ENCODE peak calls at places on chromosomes 6 and 20, in five cellular contexts. One of them, this sample, is unnamed.

GRCh38 chr20:50110141-50111047 is 2.6 kb downstream of the UBE2V1 start:
- DNase-seq in stomach: peak; percentile 33
- DNase-seq in Panc1: no peak
- DNase-seq in ovary: no peak
- DNase-seq in K562: no peak
- DNase-seq in this sample: no peak

GRCh38 chr6:80457044-80457933 is 350.8 kb downstream of the BCKDHB start:
- DNase-seq in stomach: peak; percentile 60
- DNase-seq in Panc1: no peak
- DNase-seq in ovary: peak; percentile 73
- DNase-seq in K562: no peak
- DNase-seq in this sample: no peak

GRCh38 chr20:55116598-55116997 is 641.2 kb downstream of the DOK5 start:
- DNase-seq in stomach: no peak
- DNase-seq in Panc1: no peak
- DNase-seq in ovary: no peak
- DNase-seq in K562: no peak
- DNase-seq in this sample: no peak

GRCh38 chr6:35044771-35045275 is 96.3 kb downstream of the TCP11 start:
- DNase-seq in stomach: no peak
- DNase-seq in Panc1: no peak
- DNase-seq in ovary: no peak
- DNase-seq in K562: no peak
- DNase-seq in this sample: no peak

GRCh38 chr20:12019677-12020076 is 102.0 kb downstream of the BTBD3 start:
- DNase-seq in stomach: no peak
- DNase-seq in Panc1: no peak
- DNase-seq in ovary: no peak
- DNase-seq in K562: no peak
- DNase-seq in this sample: no peak

GRCh38 chr6:43477235-43478007 is at the start of gene TJAP1:
- DNase-seq in stomach: peak; percentile 95
- DNase-seq in Panc1: no peak
- DNase-seq in ovary: peak; percentile 96
- DNase-seq in K562: peak; percentile 95
- DNase-seq in this sample: peak; percentile 99

GRCh38 chr20:64161595-64162238 is 2.5 kb upstream of the MYT1 start:
- DNase-seq in stomach: no peak
- DNase-seq in Panc1: no peak
- DNase-seq in ovary: no peak
- DNase-seq in K562: peak; percentile 79
- DNase-seq in this sample: peak; percentile 42

GRCh38 chr6:106974337-106974998 is at the start of gene CD24:
- DNase-seq in stomach: peak; percentile 86
- DNase-seq in Panc1: no peak
- DNase-seq in ovary: no peak
- DNase-seq in K562: no peak
- DNase-seq in this sample: peak; percentile 57

GRCh38 chr6:104686550-104687155 is 173.1 kb downstream of the HACE1 start:
- DNase-seq in stomach: no peak
- DNase-seq in Panc1: no peak
- DNase-seq in ovary: no peak
- DNase-seq in K562: no peak
- DNase-seq in this sample: no peak

GRCh38 chr6:41970436-41970846 is 28.8 kb upstream of the CCND3 start:
- DNase-seq in stomach: no peak
- DNase-seq in Panc1: no peak
- DNase-seq in ovary: no peak
- DNase-seq in K562: no peak
- DNase-seq in this sample: no peak

GRCh38 chr6:27791182-27791939 is 120.8 kb downstream of the OR2B2 start:
- DNase-seq in stomach: peak; percentile 43
- DNase-seq in Panc1: peak; percentile 88
- DNase-seq in ovary: peak; percentile 83
- DNase-seq in K562: peak; percentile 73
- DNase-seq in this sample: peak; percentile 84

GRCh38 chr6:33208089-33208967 is at the start of gene RING1:
- DNase-seq in stomach: peak; percentile 89
- DNase-seq in Panc1: no peak
- DNase-seq in ovary: peak; percentile 93
- DNase-seq in K562: peak; percentile 97
- DNase-seq in this sample: peak; percentile 90

GRCh38 chr20:50798650-50799049 is 3.8 kb downstream of the BCAS4 start:
- DNase-seq in stomach: no peak
- DNase-seq in Panc1: no peak
- DNase-seq in ovary: no peak
- DNase-seq in K562: no peak
- DNase-seq in this sample: no peak

GRCh38 chr6:154370545-154370944 is 13.9 kb upstream of the IPCEF1 start:
- DNase-seq in stomach: no peak
- DNase-seq in Panc1: no peak
- DNase-seq in ovary: no peak
- DNase-seq in K562: peak; percentile 26
- DNase-seq in this sample: peak; percentile 46

GRCh38 chr6:25007269-25007699 is 71.5 kb upstream of the RIPOR2 start:
- DNase-seq in stomach: no peak
- DNase-seq in Panc1: no peak
- DNase-seq in ovary: no peak
- DNase-seq in K562: no peak
- DNase-seq in this sample: no peak

GRCh38 chr6:7886132-7886531 is 24.5 kb downstream of the TXNDC5 start:
- DNase-seq in stomach: no peak
- DNase-seq in Panc1: no peak
- DNase-seq in ovary: no peak
- DNase-seq in K562: no peak
- DNase-seq in this sample: no peak

GRCh38 chr20:8664778-8665177 is 404.1 kb upstream of the PLCB4 start:
- DNase-seq in stomach: no peak
- DNase-seq in Panc1: no peak
- DNase-seq in ovary: no peak
- DNase-seq in K562: no peak
- DNase-seq in this sample: no peak

GRCh38 chr6:106558364-106558763 is 70.9 kb downstream of the RTN4IP1 start:
- DNase-seq in stomach: no peak
- DNase-seq in Panc1: no peak
- DNase-seq in ovary: no peak
- DNase-seq in K562: no peak
- DNase-seq in this sample: no peak

GRCh38 chr20:33812673-33813462 is 1.7 kb downstream of the CHMP4B start:
- DNase-seq in stomach: no peak
- DNase-seq in Panc1: no peak
- DNase-seq in ovary: no peak
- DNase-seq in K562: peak; percentile 48
- DNase-seq in this sample: no peak

GRCh38 chr20:12575352-12576095 is 433.2 kb upstream of the SPTLC3 start:
- DNase-seq in stomach: peak; percentile 57
- DNase-seq in Panc1: no peak
- DNase-seq in ovary: peak; percentile 72
- DNase-seq in K562: no peak
- DNase-seq in this sample: peak; percentile 63

GRCh38 chr6:21987501-21987957 is 309.3 kb downstream of the PRL start:
- DNase-seq in stomach: peak; percentile 44
- DNase-seq in Panc1: no peak
- DNase-seq in ovary: peak; percentile 84
- DNase-seq in K562: peak; percentile 77
- DNase-seq in this sample: peak; percentile 86

GRCh38 chr6:135006386-135006914 is 48.2 kb downstream of the HBS1L start:
- DNase-seq in stomach: no peak
- DNase-seq in Panc1: no peak
- DNase-seq in ovary: no peak
- DNase-seq in K562: peak; percentile 67
- DNase-seq in this sample: no peak

GRCh38 chr20:13995841-13996240 is 525 bp downstream of the MACROD2 start:
- DNase-seq in stomach: peak; percentile 70
- DNase-seq in Panc1: no peak
- DNase-seq in ovary: peak; percentile 37
- DNase-seq in K562: no peak
- DNase-seq in this sample: peak; percentile 67

GRCh38 chr20:40073535-40074111 is 615.4 kb downstream of the MAFB start:
- DNase-seq in stomach: no peak
- DNase-seq in Panc1: no peak
- DNase-seq in ovary: no peak
- DNase-seq in K562: no peak
- DNase-seq in this sample: no peak

DNA sequence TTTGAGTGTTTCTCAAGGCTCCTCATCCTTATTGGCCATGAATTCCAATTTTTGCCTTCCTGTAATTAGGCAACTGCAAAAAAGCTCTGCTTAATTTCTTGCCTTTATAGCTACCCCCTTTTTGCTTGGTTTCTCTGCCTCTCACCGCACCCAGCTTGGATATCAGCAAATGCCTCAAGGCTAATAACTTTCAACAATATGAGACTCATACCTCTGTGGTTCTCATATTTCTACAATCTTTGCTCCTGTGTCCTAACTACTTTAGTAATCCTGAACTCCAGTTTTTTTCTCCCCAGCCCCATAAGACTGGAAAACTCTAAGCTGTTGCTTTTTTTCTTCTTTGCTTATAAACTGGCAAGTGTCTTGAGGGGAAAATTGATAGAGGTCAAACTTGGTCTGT is 88.8 kb downstream of the EYA2 start:
- DNase-seq in stomach: no peak
- DNase-seq in Panc1: no peak
- DNase-seq in ovary: no peak
- DNase-seq in K562: no peak
- DNase-seq in this sample: no peak
- H3K27ac ChIP-seq in stomach: no peak overlapping the region
- H3K27ac ChIP-seq in Panc1: no peak overlapping the region
- H3K27ac ChIP-seq in ovary: no peak overlapping the region
- H3K27ac ChIP-seq in K562: no peak overlapping the region
- H3K27ac ChIP-seq in this sample: no peak overlapping the region

GRCh38 chr20:46172961-46173536 is 54.9 kb downstream of the CD40 start:
- DNase-seq in stomach: no peak
- DNase-seq in Panc1: no peak
- DNase-seq in ovary: no peak
- DNase-seq in K562: no peak
- DNase-seq in this sample: no peak

GRCh38 chr20:46173652-46174468 is 55.7 kb downstream of the CD40 start:
- DNase-seq in stomach: no peak
- DNase-seq in Panc1: no peak
- DNase-seq in ovary: no peak
- DNase-seq in K562: no peak
- DNase-seq in this sample: no peak

GRCh38 chr20:46172455-46172854 is 54.3 kb downstream of the CD40 start:
- DNase-seq in stomach: no peak
- DNase-seq in Panc1: no peak
- DNase-seq in ovary: no peak
- DNase-seq in K562: no peak
- DNase-seq in this sample: no peak

GRCh38 chr20:46171476-46171875 is 53.4 kb downstream of the CD40 start:
- DNase-seq in stomach: no peak
- DNase-seq in Panc1: no peak
- DNase-seq in ovary: no peak
- DNase-seq in K562: no peak
- DNase-seq in this sample: no peak

DNA sequence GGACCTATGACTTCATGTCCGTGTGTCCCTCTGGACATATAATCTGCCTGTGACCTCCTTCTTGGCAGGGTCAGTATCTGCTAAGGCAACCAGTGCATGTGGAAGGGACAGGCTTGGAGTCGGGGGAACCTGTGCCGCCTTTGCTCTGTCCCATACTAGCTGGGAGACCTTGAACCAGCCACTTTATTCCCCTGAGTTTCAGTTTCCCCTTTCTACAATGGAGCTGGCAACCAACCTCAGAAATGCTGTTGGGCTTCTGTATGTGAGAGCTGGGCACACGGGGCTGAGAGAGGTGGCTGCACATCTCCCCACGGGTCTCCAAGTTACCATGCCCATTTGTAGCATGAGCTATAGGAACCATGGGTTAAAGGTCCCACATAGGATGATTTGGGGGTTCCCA is 53.8 kb downstream of the CD40 start:
- DNase-seq in stomach: no peak
- DNase-seq in Panc1: no peak
- DNase-seq in ovary: no peak
- DNase-seq in K562: no peak
- DNase-seq in this sample: no peak
- H3K27me3 ChIP-seq in stomach: peaks cover 54% of the 10 kb centered on the region
- H3K27me3 ChIP-seq in Panc1: peaks cover 24% of the 10 kb centered on the region
- H3K27me3 ChIP-seq in ovary: no peaks in the 10 kb centered on the region
- H3K27me3 ChIP-seq in K562: peaks cover 17% of the 10 kb centered on the region
- H3K27me3 ChIP-seq in this sample: no peaks in the 10 kb centered on the region

GRCh38 chr20:45812157-45813005 is at the start of gene UBE2C:
- DNase-seq in stomach: peak; percentile 98
- DNase-seq in Panc1: peak; percentile 100
- DNase-seq in ovary: peak; percentile 98
- DNase-seq in K562: no peak
- DNase-seq in this sample: peak; percentile 98
- TF ChIP-seq CTCF in stomach: no peak
- TF ChIP-seq CTCF in Panc1: no peak
- TF ChIP-seq CTCF in ovary: no peak
- TF ChIP-seq CTCF in K562: no peak
- TF ChIP-seq CTCF in this sample: no peak

GRCh38 chr20:31663524-31663837 is 25.8 kb downstream of the COX4I2 start:
- DNase-seq in stomach: no peak
- DNase-seq in Panc1: no peak
- DNase-seq in ovary: no peak
- DNase-seq in K562: no peak
- DNase-seq in this sample: no peak

GRCh38 chr20:31664696-31665354 is 27.1 kb downstream of the COX4I2 start:
- DNase-seq in stomach: no peak
- DNase-seq in Panc1: no peak
- DNase-seq in ovary: no peak
- DNase-seq in K562: no peak
- DNase-seq in this sample: no peak

GRCh38 chr20:31663838-31664695 is 26.4 kb downstream of the COX4I2 start:
- DNase-seq in stomach: peak; percentile 79
- DNase-seq in Panc1: no peak
- DNase-seq in ovary: no peak
- DNase-seq in K562: no peak
- DNase-seq in this sample: no peak

GRCh38 chr20:31662372-31662854 is 24.7 kb downstream of the COX4I2 start:
- DNase-seq in stomach: no peak
- DNase-seq in Panc1: no peak
- DNase-seq in ovary: no peak
- DNase-seq in K562: no peak
- DNase-seq in this sample: no peak

DNA sequence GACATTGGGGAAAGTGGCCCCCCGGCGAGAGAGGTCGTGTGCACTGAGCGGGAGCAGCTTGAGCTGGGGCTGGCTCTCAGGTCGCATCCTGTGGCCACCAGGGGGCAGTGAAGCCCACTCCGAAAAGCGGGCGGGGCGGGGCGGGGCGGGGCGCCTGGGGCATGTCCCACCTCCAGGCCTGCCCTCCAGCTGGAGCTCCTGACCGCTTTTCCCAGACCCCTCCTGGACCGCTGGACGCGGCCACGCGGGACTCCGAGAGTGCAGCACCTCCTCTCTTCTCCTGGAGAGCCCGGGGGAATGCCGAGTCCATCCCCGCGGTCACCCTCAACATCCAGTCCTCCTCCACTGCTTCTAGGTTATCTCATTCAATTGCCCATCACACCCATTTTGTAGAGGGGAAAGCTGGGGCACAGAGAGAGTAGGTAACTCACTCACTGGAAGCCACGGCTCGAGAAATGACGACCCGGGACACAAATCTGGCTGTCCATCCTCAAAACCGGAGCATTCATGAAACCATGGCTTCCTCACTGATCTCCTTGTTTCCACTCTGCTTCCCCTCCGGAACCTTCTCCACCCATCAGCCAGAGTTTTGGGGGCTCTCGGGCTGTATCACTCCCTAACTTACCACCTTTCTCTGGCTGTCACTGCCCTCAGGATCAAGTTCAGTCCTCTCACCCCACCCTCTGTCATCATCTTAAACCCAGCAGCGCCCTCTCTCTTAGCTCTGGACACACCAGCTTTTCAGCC is 24.1 kb downstream of the COX4I2 start:
- DNase-seq in stomach: peak; percentile 86
- DNase-seq in Panc1: peak; percentile 74
- DNase-seq in ovary: peak; percentile 82
- DNase-seq in K562: peak; percentile 90
- DNase-seq in this sample: peak; percentile 77
- H3K27ac ChIP-seq in stomach: peak overlapping the region; percentile 83
- H3K27ac ChIP-seq in Panc1: peak overlapping the region; percentile 78
- H3K27ac ChIP-seq in ovary: no peak overlapping the region
- H3K27ac ChIP-seq in K562: peak overlapping the region; percentile 77
- H3K27ac ChIP-seq in this sample: peak overlapping the region; percentile 74